ENCODE peak calls at places on chromosomes 12 and 14, in eight cellular contexts. One of them, this sample, is unnamed.

GRCh38 chr12:58288191-58288590 is 346.8 kb downstream of the ATP23 start:
- ATAC-seq in psoas muscle: no peak
- ATAC-seq in activated T-cell treated with anti-CD3 and anti-CD28 coated beads, Interleukin-2, amount 50 U/mL, for 4 hours: no peak
- ATAC-seq in K562: no peak
- ATAC-seq in HepG2: no peak
- ATAC-seq in PC-3: no peak
- ATAC-seq in central memory CD8-positive, alpha-beta T cell: no peak
- ATAC-seq in right cardiac atrium: no peak
- ATAC-seq in this sample: no peak

GRCh38 chr12:64083285-64084210 is 138.5 kb downstream of the KICS2 start:
- ATAC-seq in HepG2: no peak
- ATAC-seq in psoas muscle: peak
- ATAC-seq in central memory CD8-positive, alpha-beta T cell: no peak
- ATAC-seq in K562: no peak
- ATAC-seq in activated T-cell treated with anti-CD3 and anti-CD28 coated beads, Interleukin-2, amount 50 U/mL, for 4 hours: no peak
- ATAC-seq in right cardiac atrium: peak
- ATAC-seq in PC-3: peak
- ATAC-seq in this sample: peak

GRCh38 chr12:15538881-15539280 is 216.6 kb downstream of the PTPRO start:
- ATAC-seq in right cardiac atrium: no peak
- ATAC-seq in psoas muscle: no peak
- ATAC-seq in K562: no peak
- ATAC-seq in PC-3: no peak
- ATAC-seq in HepG2: no peak
- ATAC-seq in activated T-cell treated with anti-CD3 and anti-CD28 coated beads, Interleukin-2, amount 50 U/mL, for 4 hours: peak
- ATAC-seq in central memory CD8-positive, alpha-beta T cell: no peak
- ATAC-seq in this sample: no peak

GRCh38 chr12:131920902-131921840 is 7.9 kb upstream of the PUS1 start:
- ATAC-seq in central memory CD8-positive, alpha-beta T cell: no peak
- ATAC-seq in K562: no peak
- ATAC-seq in right cardiac atrium: peak
- ATAC-seq in HepG2: no peak
- ATAC-seq in psoas muscle: no peak
- ATAC-seq in activated T-cell treated with anti-CD3 and anti-CD28 coated beads, Interleukin-2, amount 50 U/mL, for 4 hours: no peak
- ATAC-seq in PC-3: no peak
- ATAC-seq in this sample: no peak

GRCh38 chr14:89551955-89552354 is 134.9 kb upstream of the FOXN3 start:
- ATAC-seq in HepG2: no peak
- ATAC-seq in psoas muscle: no peak
- ATAC-seq in central memory CD8-positive, alpha-beta T cell: no peak
- ATAC-seq in activated T-cell treated with anti-CD3 and anti-CD28 coated beads, Interleukin-2, amount 50 U/mL, for 4 hours: no peak
- ATAC-seq in right cardiac atrium: peak
- ATAC-seq in K562: no peak
- ATAC-seq in PC-3: no peak
- ATAC-seq in this sample: no peak

GRCh38 chr12:122005252-122005651 is 16.4 kb upstream of the BCL7A start:
- ATAC-seq in central memory CD8-positive, alpha-beta T cell: no peak
- ATAC-seq in HepG2: no peak
- ATAC-seq in psoas muscle: no peak
- ATAC-seq in activated T-cell treated with anti-CD3 and anti-CD28 coated beads, Interleukin-2, amount 50 U/mL, for 4 hours: no peak
- ATAC-seq in right cardiac atrium: no peak
- ATAC-seq in PC-3: no peak
- ATAC-seq in K562: no peak
- ATAC-seq in this sample: no peak

GRCh38 chr14:96011609-96012008 is 27.6 kb upstream of the C14orf132 start:
- ATAC-seq in PC-3: no peak
- ATAC-seq in psoas muscle: no peak
- ATAC-seq in right cardiac atrium: no peak
- ATAC-seq in K562: no peak
- ATAC-seq in central memory CD8-positive, alpha-beta T cell: no peak
- ATAC-seq in HepG2: no peak
- ATAC-seq in activated T-cell treated with anti-CD3 and anti-CD28 coated beads, Interleukin-2, amount 50 U/mL, for 4 hours: no peak
- ATAC-seq in this sample: no peak

GRCh38 chr14:55705651-55706340 is 125.8 kb downstream of the KTN1 start:
- ATAC-seq in psoas muscle: peak
- ATAC-seq in K562: no peak
- ATAC-seq in activated T-cell treated with anti-CD3 and anti-CD28 coated beads, Interleukin-2, amount 50 U/mL, for 4 hours: no peak
- ATAC-seq in PC-3: peak
- ATAC-seq in HepG2: no peak
- ATAC-seq in central memory CD8-positive, alpha-beta T cell: no peak
- ATAC-seq in right cardiac atrium: no peak
- ATAC-seq in this sample: peak

GRCh38 chr14:103522649-103523582 is at the start of gene CKB:
- ATAC-seq in PC-3: no peak
- ATAC-seq in K562: peak
- ATAC-seq in right cardiac atrium: peak
- ATAC-seq in activated T-cell treated with anti-CD3 and anti-CD28 coated beads, Interleukin-2, amount 50 U/mL, for 4 hours: peak
- ATAC-seq in central memory CD8-positive, alpha-beta T cell: no peak
- ATAC-seq in psoas muscle: peak
- ATAC-seq in HepG2: peak
- ATAC-seq in this sample: no peak

GRCh38 chr12:65139389-65139788 is 18.3 kb upstream of the WIF1 start:
- ATAC-seq in HepG2: no peak
- ATAC-seq in right cardiac atrium: no peak
- ATAC-seq in K562: no peak
- ATAC-seq in PC-3: no peak
- ATAC-seq in psoas muscle: no peak
- ATAC-seq in central memory CD8-positive, alpha-beta T cell: no peak
- ATAC-seq in activated T-cell treated with anti-CD3 and anti-CD28 coated beads, Interleukin-2, amount 50 U/mL, for 4 hours: no peak
- ATAC-seq in this sample: no peak

GRCh38 chr12:120350576-120351350 is 18.2 kb downstream of the MSI1 start:
- ATAC-seq in K562: no peak
- ATAC-seq in central memory CD8-positive, alpha-beta T cell: no peak
- ATAC-seq in right cardiac atrium: peak
- ATAC-seq in HepG2: no peak
- ATAC-seq in psoas muscle: no peak
- ATAC-seq in PC-3: peak
- ATAC-seq in activated T-cell treated with anti-CD3 and anti-CD28 coated beads, Interleukin-2, amount 50 U/mL, for 4 hours: no peak
- ATAC-seq in this sample: no peak

GRCh38 chr12:57046947-57047890 is 2.7 kb downstream of the MYO1A start:
- ATAC-seq in right cardiac atrium: peak
- ATAC-seq in psoas muscle: no peak
- ATAC-seq in PC-3: no peak
- ATAC-seq in central memory CD8-positive, alpha-beta T cell: peak
- ATAC-seq in K562: no peak
- ATAC-seq in HepG2: no peak
- ATAC-seq in activated T-cell treated with anti-CD3 and anti-CD28 coated beads, Interleukin-2, amount 50 U/mL, for 4 hours: peak
- ATAC-seq in this sample: no peak

GRCh38 chr14:25349269-25349668 is 299.3 kb upstream of the STXBP6 start:
- ATAC-seq in right cardiac atrium: no peak
- ATAC-seq in K562: no peak
- ATAC-seq in central memory CD8-positive, alpha-beta T cell: no peak
- ATAC-seq in HepG2: no peak
- ATAC-seq in PC-3: no peak
- ATAC-seq in psoas muscle: no peak
- ATAC-seq in activated T-cell treated with anti-CD3 and anti-CD28 coated beads, Interleukin-2, amount 50 U/mL, for 4 hours: no peak
- ATAC-seq in this sample: no peak

GRCh38 chr12:32609966-32610365 is 69.1 kb upstream of the DNM1L start:
- ATAC-seq in psoas muscle: no peak
- ATAC-seq in activated T-cell treated with anti-CD3 and anti-CD28 coated beads, Interleukin-2, amount 50 U/mL, for 4 hours: no peak
- ATAC-seq in right cardiac atrium: no peak
- ATAC-seq in central memory CD8-positive, alpha-beta T cell: no peak
- ATAC-seq in HepG2: no peak
- ATAC-seq in K562: no peak
- ATAC-seq in PC-3: no peak
- ATAC-seq in this sample: no peak

GRCh38 chr14:103031566-103031911 is 25.8 kb downstream of the CDC42BPB start:
- ATAC-seq in right cardiac atrium: no peak
- ATAC-seq in HepG2: no peak
- ATAC-seq in K562: no peak
- ATAC-seq in PC-3: peak
- ATAC-seq in activated T-cell treated with anti-CD3 and anti-CD28 coated beads, Interleukin-2, amount 50 U/mL, for 4 hours: no peak
- ATAC-seq in central memory CD8-positive, alpha-beta T cell: no peak
- ATAC-seq in psoas muscle: no peak
- ATAC-seq in this sample: peak

GRCh38 chr14:48826058-48826457 is 760.1 kb downstream of the RPS29 start:
- ATAC-seq in K562: no peak
- ATAC-seq in central memory CD8-positive, alpha-beta T cell: no peak
- ATAC-seq in activated T-cell treated with anti-CD3 and anti-CD28 coated beads, Interleukin-2, amount 50 U/mL, for 4 hours: no peak
- ATAC-seq in psoas muscle: no peak
- ATAC-seq in right cardiac atrium: no peak
- ATAC-seq in PC-3: no peak
- ATAC-seq in HepG2: no peak
- ATAC-seq in this sample: no peak

GRCh38 chr12:12922191-12922616 is 29.8 kb downstream of the GPRC5D start:
- ATAC-seq in central memory CD8-positive, alpha-beta T cell: no peak
- ATAC-seq in K562: no peak
- ATAC-seq in PC-3: no peak
- ATAC-seq in activated T-cell treated with anti-CD3 and anti-CD28 coated beads, Interleukin-2, amount 50 U/mL, for 4 hours: no peak
- ATAC-seq in right cardiac atrium: peak
- ATAC-seq in HepG2: no peak
- ATAC-seq in psoas muscle: peak
- ATAC-seq in this sample: peak

GRCh38 chr12:68406134-68406576 is 74.0 kb upstream of the MDM1 start:
- ATAC-seq in activated T-cell treated with anti-CD3 and anti-CD28 coated beads, Interleukin-2, amount 50 U/mL, for 4 hours: no peak
- ATAC-seq in right cardiac atrium: peak
- ATAC-seq in HepG2: peak
- ATAC-seq in PC-3: peak
- ATAC-seq in K562: peak
- ATAC-seq in central memory CD8-positive, alpha-beta T cell: no peak
- ATAC-seq in psoas muscle: peak
- ATAC-seq in this sample: peak

GRCh38 chr12:23889069-23889440 is 60.4 kb downstream of the SOX5 start:
- ATAC-seq in PC-3: no peak
- ATAC-seq in right cardiac atrium: no peak
- ATAC-seq in K562: no peak
- ATAC-seq in central memory CD8-positive, alpha-beta T cell: no peak
- ATAC-seq in HepG2: no peak
- ATAC-seq in psoas muscle: no peak
- ATAC-seq in activated T-cell treated with anti-CD3 and anti-CD28 coated beads, Interleukin-2, amount 50 U/mL, for 4 hours: no peak
- ATAC-seq in this sample: no peak

GRCh38 chr12:103600967-103601728 is 14.1 kb downstream of the STAB2 start:
- ATAC-seq in activated T-cell treated with anti-CD3 and anti-CD28 coated beads, Interleukin-2, amount 50 U/mL, for 4 hours: no peak
- ATAC-seq in K562: no peak
- ATAC-seq in psoas muscle: no peak
- ATAC-seq in right cardiac atrium: peak
- ATAC-seq in HepG2: no peak
- ATAC-seq in central memory CD8-positive, alpha-beta T cell: no peak
- ATAC-seq in PC-3: no peak
- ATAC-seq in this sample: no peak

GRCh38 chr12:92218394-92219077 is 72.9 kb upstream of the BTG1 start:
- ATAC-seq in activated T-cell treated with anti-CD3 and anti-CD28 coated beads, Interleukin-2, amount 50 U/mL, for 4 hours: peak
- ATAC-seq in psoas muscle: no peak
- ATAC-seq in central memory CD8-positive, alpha-beta T cell: no peak
- ATAC-seq in right cardiac atrium: no peak
- ATAC-seq in HepG2: no peak
- ATAC-seq in K562: no peak
- ATAC-seq in PC-3: no peak
- ATAC-seq in this sample: peak

GRCh38 chr12:14185441-14186192 is 179.9 kb upstream of the ATF7IP start:
- ATAC-seq in central memory CD8-positive, alpha-beta T cell: no peak
- ATAC-seq in activated T-cell treated with anti-CD3 and anti-CD28 coated beads, Interleukin-2, amount 50 U/mL, for 4 hours: peak
- ATAC-seq in psoas muscle: no peak
- ATAC-seq in K562: peak
- ATAC-seq in HepG2: peak
- ATAC-seq in right cardiac atrium: no peak
- ATAC-seq in PC-3: peak
- ATAC-seq in this sample: peak

This sample was measured in esophagus mucosa.